ENCODE peak calls at places on chromosome 14, in nine cellular contexts. H, C, S, R, D, X, Q, F and B are unnamed samples.

GRCh38 chr14:40074169-40074568 is 641.9 kb upstream of the FBXO33 start:
- DNase-seq in C (no peak), X (no peak), Q (no peak), D (no peak), R (no peak), H (no peak), F (no peak), S (no peak), B (no peak)

GRCh38 chr14:67421356-67422224 is 9.6 kb upstream of the PLEK2 start:
- DNase-seq in C (no peak), S (no peak), F (no peak), X (no peak), D (no peak), H (no peak), Q (no peak), R (no peak), B (no peak)

GRCh38 chr14:74573421-74574091 is 38.5 kb downstream of the LTBP2 start:
- DNase-seq in R (peak; percentile 20), H (no peak), F (no peak), C (no peak), S (peak; percentile 19), D (no peak), X (no peak), Q (no peak), B (no peak)

GRCh38 chr14:23321572-23322547 is 603 bp downstream of the PABPN1 start:
- DNase-seq in H (peak; percentile 44), X (no peak), D (peak; percentile 78), S (peak; percentile 60), C (no peak), Q (peak; percentile 44), F (peak; percentile 52), R (peak; percentile 50), B (peak; percentile 59)

GRCh38 chr14:88075298-88075981 is 70.5 kb downstream of the GPR65 start:
- DNase-seq in F (no peak), R (no peak), D (no peak), S (no peak), H (no peak), X (no peak), Q (no peak), C (no peak), B (no peak)

GRCh38 chr14:52780893-52781292 is 10.5 kb downstream of the GNPNAT1 start:
- DNase-seq in D (no peak), Q (no peak), X (no peak), F (no peak), R (peak; percentile 72), S (no peak), C (no peak), H (no peak), B (no peak)

GRCh38 chr14:45990252-45990651 is 661.3 kb downstream of the RPL10L start:
- DNase-seq in D (no peak), C (no peak), X (peak; percentile 1), Q (no peak), F (no peak), H (peak; percentile 10), R (no peak), S (no peak), B (no peak)

GRCh38 chr14:36981832-36982528 is 190.4 kb downstream of the SLC25A21 start:
- DNase-seq in F (no peak), D (no peak), Q (no peak), C (no peak), R (peak; percentile 73), X (no peak), H (peak; percentile 54), S (no peak), B (no peak)

GRCh38 chr14:99681101-99681831 is 2.8 kb upstream of the CYP46A1 start:
- DNase-seq in Q (no peak), S (no peak), D (no peak), R (no peak), C (no peak), H (no peak), F (no peak), X (no peak), B (no peak)

GRCh38 chr14:99683619-99684355 is at the start of gene CYP46A1:
- DNase-seq in C (peak; percentile 99), H (peak; percentile 99), S (peak; percentile 100), X (peak; percentile 97), F (peak; percentile 100), R (peak; percentile 99), D (peak; percentile 97), Q (peak; percentile 100), B (peak; percentile 100)

GRCh38 chr14:99682809-99683618 is 1.1 kb upstream of the CYP46A1 start:
- DNase-seq in R (peak; percentile 60), D (peak; percentile 69), S (peak; percentile 83), H (peak; percentile 77), F (peak; percentile 84), X (peak; percentile 46), C (no peak), Q (peak; percentile 77), B (peak; percentile 90)

GRCh38 chr14:99679996-99680395 is 4.1 kb upstream of the CYP46A1 start:
- DNase-seq in S (no peak), D (no peak), C (no peak), Q (no peak), X (no peak), R (no peak), F (no peak), H (no peak), B (no peak)

DNA sequence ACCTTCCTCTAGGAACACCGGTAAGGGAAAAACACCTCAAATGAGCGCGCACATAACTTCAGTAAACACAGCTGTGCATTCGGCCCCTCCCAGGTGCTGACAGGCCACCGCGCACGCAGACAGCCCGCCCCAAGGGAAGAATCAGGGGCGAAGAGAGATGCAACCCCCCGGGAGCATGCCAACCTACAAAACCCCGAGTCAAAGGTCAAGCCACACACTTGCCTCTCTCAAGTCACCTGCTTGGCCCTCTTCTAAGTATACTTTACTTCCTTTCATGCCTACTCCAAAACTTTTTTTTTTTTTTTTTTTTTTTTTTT is 2.3 kb upstream of the CYP46A1 start:
- DNase-seq in H (no peak), S (no peak), F (no peak), X (no peak), Q (no peak), R (no peak), D (no peak), C (no peak), B (no peak)
- TF ChIP-seq CTCF in H (no peak), S (no peak), F (no peak), X (no peak), Q (no peak), R (no peak), D (no peak), C (no peak), B (no peak)

GRCh38 chr14:68426661-68427549 is 366.0 kb downstream of the ZFP36L1 start:
- DNase-seq in H (peak; percentile 42), C (no peak), F (no peak), R (no peak), X (no peak), D (no peak), Q (no peak), S (no peak), B (no peak)
- H3K4me3 ChIP-seq in H (no peak overlapping the region), C (no peak overlapping the region), F (no peak overlapping the region), R (no peak overlapping the region), X (no peak overlapping the region), D (no peak overlapping the region), Q (no peak overlapping the region), S (no peak overlapping the region), B (no peak overlapping the region)

DNA sequence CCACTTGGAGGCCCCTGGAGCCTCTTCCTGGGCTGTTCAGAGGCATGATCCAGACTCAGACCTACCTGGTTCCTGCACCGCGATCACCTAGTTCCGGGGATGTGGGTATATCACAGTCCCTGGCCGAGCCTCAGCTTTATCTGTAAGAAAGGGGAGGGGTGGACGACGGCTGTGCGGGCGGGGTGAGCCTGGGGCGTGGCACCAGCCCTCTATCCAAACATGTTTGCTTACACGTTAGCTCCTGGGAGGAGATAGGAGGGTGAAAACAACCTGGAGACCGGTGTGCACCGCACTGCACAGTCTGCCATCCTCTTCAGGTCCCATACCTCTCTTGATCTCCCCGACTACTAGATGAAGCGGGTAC is 1.2 kb downstream of the ANKRD9 start:
- DNase-seq in X (no peak), F (peak; percentile 80), R (no peak), H (peak; percentile 65), C (no peak), S (peak; percentile 75), Q (no peak), D (peak; percentile 71), B (peak; percentile 49)
- TF ChIP-seq POLR2A in X (no peak), F (no peak), R (no peak), H (no peak), C (no peak), S (no peak), Q (no peak), D (peak; percentile 58), B (no peak)

GRCh38 chr14:106044949-106045596 is 518.7 kb downstream of the TMEM121 start:
- DNase-seq in F (peak; percentile 60), X (peak; percentile 36), S (no peak), C (no peak), Q (no peak), D (peak; percentile 51), R (no peak), H (peak; percentile 83), B (peak; percentile 20)
- TF ChIP-seq CTCF in F (no peak), X (peak; percentile 60), S (no peak), C (peak; percentile 59), Q (peak; percentile 19), D (peak; percentile 99), R (no peak), H (peak; percentile 49), B (peak; percentile 18)

GRCh38 chr14:54778618-54779017 is 124.0 kb downstream of the GCH1 start:
- DNase-seq in H (no peak), S (peak; percentile 73), Q (no peak), X (no peak), R (no peak), F (no peak), C (no peak), D (no peak), B (no peak)

GRCh38 chr14:54774824-54775223 is 127.8 kb downstream of the GCH1 start:
- DNase-seq in F (no peak), X (no peak), Q (no peak), C (no peak), D (no peak), H (no peak), R (no peak), S (no peak), B (no peak)

GRCh38 chr14:54777395-54777794 is 125.2 kb downstream of the GCH1 start:
- DNase-seq in D (no peak), S (no peak), X (no peak), R (no peak), H (no peak), C (no peak), F (no peak), Q (no peak), B (no peak)

GRCh38 chr14:54775486-54776100 is 127.0 kb downstream of the GCH1 start:
- DNase-seq in Q (no peak), R (no peak), S (no peak), H (no peak), C (no peak), D (no peak), X (no peak), F (no peak), B (no peak)

DNA sequence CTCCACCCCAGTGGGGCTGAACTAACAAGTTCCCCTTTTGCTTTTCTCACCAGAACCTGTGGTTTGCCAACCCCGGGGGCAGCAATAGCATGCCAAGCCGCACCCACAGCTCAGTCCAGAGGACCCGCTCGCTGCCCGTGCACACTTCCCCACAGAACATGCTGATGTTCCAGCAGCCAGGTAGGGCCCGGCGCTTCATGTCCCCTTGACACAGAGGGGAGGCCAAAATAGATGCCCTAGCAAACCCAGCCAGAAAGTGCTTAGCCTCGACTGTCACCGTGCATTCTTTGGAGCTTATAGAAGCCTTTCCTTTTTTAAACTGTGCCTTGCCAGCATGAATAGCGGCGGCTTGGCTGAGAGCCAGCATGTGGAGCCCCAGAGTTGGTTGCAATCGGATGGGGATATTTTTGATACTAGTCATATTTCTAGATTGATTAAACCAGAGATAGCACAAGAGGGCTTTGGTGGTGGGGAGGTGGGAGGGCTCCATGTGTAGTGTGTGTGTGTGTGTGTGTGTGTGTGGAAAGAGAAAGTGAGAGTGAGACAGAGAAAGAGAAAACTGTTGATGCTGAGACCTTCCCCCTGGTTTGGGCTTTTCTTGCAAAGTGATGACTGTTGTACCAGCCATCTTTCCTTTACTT is 126.1 kb downstream of the GCH1 start:
- DNase-seq in F (no peak), X (no peak), D (no peak), C (no peak), H (no peak), S (peak; percentile 80), Q (no peak), R (no peak), B (peak; percentile 57)
- H3K4me3 ChIP-seq in F (no peak overlapping the region), X (no peak overlapping the region), D (no peak overlapping the region), C (no peak overlapping the region), H (no peak overlapping the region), S (no peak overlapping the region), Q (no peak overlapping the region), R (no peak overlapping the region), B (no peak overlapping the region)